ENCODE peak calls at places on chromosomes 11 and 22, in five cellular contexts. V is epithelial cell of esophagus, W is H1, E is glutamatergic neuron, Y is Panc1. D is an unnamed sample.

GRCh38 chr22:29654420-29654819 is 51.0 kb downstream of the NF2 start:
- DNase-seq in V (no peak), W (no peak), E (no peak), Y (no peak), D (no peak)

GRCh38 chr11:58928691-58929090 is 10.6 kb upstream of the GLYATL1 start:
- DNase-seq in V (no peak), W (no peak), E (no peak), Y (no peak), D (no peak)

GRCh38 chr11:28259177-28259843 is 151.1 kb downstream of the METTL15 start:
- DNase-seq in V (no peak), W (no peak), E (no peak), Y (no peak), D (no peak)

GRCh38 chr11:11569936-11570491 is 51.8 kb downstream of the GALNT18 start:
- DNase-seq in V (peak), W (no peak), E (no peak), Y (no peak), D (peak)

GRCh38 chr11:128299132-128299726 is 288.1 kb downstream of the ETS1 start:
- DNase-seq in V (peak), W (no peak), E (no peak), Y (no peak), D (no peak)

GRCh38 chr22:37525073-37525745 is 6.0 kb upstream of the CARD10 start:
- DNase-seq in V (peak), W (no peak), E (no peak), Y (no peak), D (no peak)

GRCh38 chr11:123548774-123549173 is 105.7 kb downstream of the SCN3B start:
- DNase-seq in V (no peak), W (no peak), E (no peak), Y (no peak), D (no peak)

GRCh38 chr11:29019960-29020683 is 911.9 kb downstream of the METTL15 start:
- DNase-seq in V (peak), W (no peak), E (peak), Y (no peak), D (peak)

GRCh38 chr11:12193515-12194336 is 83.3 kb downstream of the MICAL2 start:
- DNase-seq in V (no peak), W (no peak), E (no peak), Y (no peak), D (no peak)

GRCh38 chr22:21641795-21642583 is at the start of gene SDF2L1:
- DNase-seq in V (peak), W (peak), E (peak), Y (no peak), D (peak)

GRCh38 chr11:119000906-119001305 is 3.0 kb downstream of the CENATAC start:
- DNase-seq in V (peak), W (no peak), E (no peak), Y (no peak), D (no peak)

GRCh38 chr22:45125198-45125597 is 38.5 kb upstream of the NUP50 start:
- DNase-seq in V (no peak), W (no peak), E (no peak), Y (no peak), D (no peak)

GRCh38 chr22:19745155-19746133 is 15.1 kb upstream of the TBX1 start:
- DNase-seq in V (no peak), W (no peak), E (no peak), Y (no peak), D (no peak)

GRCh38 chr11:106304274-106304673 is 226.8 kb downstream of the AASDHPPT start:
- DNase-seq in V (peak), W (no peak), E (no peak), Y (no peak), D (no peak)

GRCh38 chr11:70202898-70203748 is at the start of gene FADD:
- DNase-seq in V (peak), W (peak), E (peak), Y (peak), D (peak)
- TF ChIP-seq CTCF in V (no peak), W (no peak), E (no peak), Y (no peak), D (no peak)

GRCh38 chr11:60872952-60873524 is 5.7 kb downstream of the ZP1 start:
- DNase-seq in V (no peak), W (no peak), E (no peak), Y (no peak), D (no peak)
- TF ChIP-seq CTCF in V (no peak), W (no peak), E (no peak), Y (no peak), D (no peak)

GRCh38 chr11:64881476-64881875 is 3.1 kb upstream of the EHD1 start:
- DNase-seq in V (peak), W (no peak), E (no peak), Y (no peak), D (no peak)
- TF ChIP-seq CTCF in V (no peak), W (no peak), E (no peak), Y (no peak), D (no peak)

DNA sequence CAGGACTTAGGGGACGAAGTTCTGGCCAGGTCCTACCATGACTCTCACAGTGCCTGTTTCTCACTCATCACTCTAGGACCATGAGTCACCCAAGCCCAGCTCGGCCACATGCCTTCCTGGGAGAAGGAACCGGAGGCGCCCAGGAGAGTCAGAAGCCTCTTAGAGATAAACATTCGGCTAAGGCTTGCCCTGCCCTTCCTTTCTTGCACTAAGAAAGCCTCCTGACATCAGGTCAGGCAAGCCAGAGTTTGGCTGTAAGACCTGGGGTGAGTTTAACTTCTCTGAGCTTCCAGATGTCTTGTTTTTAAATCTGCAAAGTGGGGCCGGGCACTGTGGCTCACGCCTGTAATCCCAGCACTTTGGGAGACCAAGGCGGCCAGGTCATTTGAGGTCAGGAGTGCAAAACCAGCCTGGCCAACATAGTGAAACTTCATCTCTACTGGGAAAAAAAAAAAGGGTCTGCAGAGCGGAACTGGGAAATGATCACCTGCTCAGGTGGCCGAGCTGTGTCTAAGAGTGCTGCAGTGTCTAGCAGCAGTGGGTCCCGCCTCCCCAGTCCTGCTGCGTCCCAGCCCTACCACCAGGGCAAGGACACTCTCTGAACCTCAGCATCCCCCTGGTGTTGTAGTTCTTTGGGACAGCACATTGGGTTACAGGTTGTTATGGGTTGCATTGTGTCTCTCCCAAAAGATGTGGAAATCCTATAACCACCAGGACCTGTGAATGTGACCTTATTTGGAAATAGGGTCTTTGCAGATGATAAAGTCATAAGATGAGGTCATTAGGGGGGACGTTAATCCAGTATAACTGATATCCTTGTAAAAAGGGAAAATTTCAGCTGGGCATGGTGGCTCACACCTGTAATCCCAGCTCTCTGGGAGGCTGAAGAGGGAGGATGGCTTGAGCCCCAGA is 1.8 kb upstream of the CARS1 start:
- DNase-seq in V (peak), W (no peak), E (no peak), Y (peak), D (no peak)
- TF ChIP-seq CTCF in V (no peak), W (peak), E (no peak), Y (no peak), D (no peak)

DNA sequence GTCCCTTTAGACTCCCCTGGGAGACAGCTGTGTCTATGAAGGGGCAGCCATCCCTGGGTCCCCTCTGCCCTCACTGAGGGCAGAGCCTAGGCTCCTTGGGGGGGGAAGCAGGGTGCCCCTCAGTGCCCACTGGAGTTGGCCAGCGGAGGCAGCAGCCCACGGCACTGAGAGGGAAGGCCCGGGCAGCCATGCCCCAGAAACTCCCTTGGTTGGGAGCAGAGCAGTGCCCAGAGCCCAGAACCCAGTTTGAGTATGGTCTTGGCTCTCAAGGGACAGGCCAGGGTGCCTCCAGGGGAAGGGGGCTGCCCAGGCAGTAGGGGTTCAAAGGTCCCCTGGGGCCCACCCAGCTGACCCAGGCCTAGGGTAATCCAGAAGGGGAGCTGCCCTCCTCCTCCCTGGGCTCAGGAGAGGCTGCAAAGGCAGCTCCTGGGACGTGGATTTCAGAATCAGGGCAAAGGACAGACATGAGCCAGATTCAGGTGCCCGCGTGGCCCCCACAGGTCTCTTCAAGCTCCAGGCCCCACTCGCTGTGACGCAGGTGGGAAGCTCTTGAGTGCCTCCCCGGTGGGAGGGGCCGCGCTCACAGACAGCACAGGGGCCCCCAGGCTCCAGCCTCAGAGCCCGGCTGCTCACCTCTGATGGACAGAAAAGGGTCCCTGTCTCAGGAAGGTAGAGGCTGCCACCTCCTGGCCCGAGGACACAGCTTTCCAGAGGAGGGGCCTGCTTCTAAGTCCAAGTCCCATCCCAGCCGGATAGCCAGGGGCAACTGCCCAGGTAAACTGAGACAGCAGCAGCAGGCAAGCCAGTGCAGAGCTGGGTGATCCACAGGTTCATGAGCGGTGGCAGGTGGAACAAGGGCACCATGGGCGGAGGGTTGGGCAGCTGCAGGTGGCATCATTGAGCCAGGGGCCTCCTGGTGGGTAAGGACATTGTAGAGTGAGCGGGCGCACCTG is 2.6 kb downstream of the C11orf21 start:
- DNase-seq in V (peak), W (peak), E (peak), Y (no peak), D (peak)
- TF ChIP-seq CTCF in V (peak), W (peak), E (no peak), Y (peak), D (no peak)

DNA sequence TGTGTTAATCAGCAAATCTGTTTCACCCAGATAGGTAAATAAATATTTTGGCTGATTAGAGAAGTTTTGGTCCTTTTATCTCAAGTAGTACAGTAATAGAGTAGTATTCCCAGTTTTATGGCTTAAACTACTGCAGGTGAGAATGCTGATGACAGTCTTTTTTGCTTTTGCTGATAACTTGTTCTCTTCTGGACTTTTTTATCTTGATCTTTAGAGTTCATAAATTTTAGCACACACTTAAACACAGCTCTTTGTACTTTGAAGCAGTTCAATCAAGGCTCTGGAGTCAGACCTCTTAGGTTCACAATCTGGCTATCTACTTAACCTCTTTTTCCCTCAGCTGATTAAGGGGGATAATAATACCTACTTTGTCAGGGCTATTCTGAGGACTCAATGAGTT is 52.0 kb downstream of the CSTF3 start:
- DNase-seq in V (no peak), W (no peak), E (no peak), Y (no peak), D (no peak)
- TF ChIP-seq CTCF in V (no peak), W (no peak), E (no peak), Y (no peak), D (no peak)

GRCh38 chr11:41612415-41612814 is 153.0 kb upstream of the LRRC4C start:
- DNase-seq in V (no peak), W (no peak), E (no peak), Y (no peak), D (no peak)
- TF ChIP-seq CTCF in V (no peak), W (peak), E (no peak), Y (peak), D (no peak)